ENCODE peak calls at places on chromosomes 5 and 9, in four cellular contexts. K, L, N and P are unnamed samples.
A peak's percentile ranks its signal among the peaks of the same experiment; 100 is the strongest.

GRCh38 chr9:113511047-113511521 is 47.6 kb downstream of the RGS3 start:
- DNase-seq in N (no peak), L (no peak), K (peak; percentile 73), P (no peak)

GRCh38 chr5:23139338-23140171 is 286.4 kb upstream of the CDH12 start:
- DNase-seq in N (no peak), K (peak; percentile 3), L (peak; percentile 3), P (no peak)

GRCh38 chr5:114362977-114363721 is 1.3 kb downstream of the KCNN2 start:
- DNase-seq in K (peak; percentile 17), L (no peak), N (no peak), P (peak; percentile 55)

GRCh38 chr5:147446528-147446927 is 63.3 kb downstream of the DPYSL3 start:
- DNase-seq in K (no peak), L (no peak), N (no peak), P (no peak)

GRCh38 chr9:135520916-135521607 is at the start of gene LCN1:
- DNase-seq in N (no peak), L (no peak), K (no peak), P (peak; percentile 36)

GRCh38 chr9:121609845-121610637 is 41.4 kb upstream of the DAB2IP start:
- DNase-seq in N (no peak), K (no peak), L (peak; percentile 93), P (no peak)

GRCh38 chr9:4339783-4340335 is 40.0 kb upstream of the GLIS3 start:
- DNase-seq in N (peak; percentile 13), K (no peak), L (no peak), P (no peak)

GRCh38 chr5:41369799-41370198 is 140.6 kb downstream of the PLCXD3 start:
- DNase-seq in N (no peak), L (no peak), K (peak; percentile 29), P (no peak)

GRCh38 chr5:180636403-180637075 is 12.9 kb downstream of the FLT4 start:
- DNase-seq in L (no peak), N (no peak), K (no peak), P (no peak)

GRCh38 chr5:73199671-73200070 is 26.7 kb downstream of the TMEM174 start:
- DNase-seq in K (no peak), L (no peak), N (no peak), P (no peak)

GRCh38 chr9:27569406-27569805 is 3.9 kb downstream of the C9orf72 start:
- DNase-seq in L (peak; percentile 86), N (no peak), K (no peak), P (no peak)

GRCh38 chr5:171336486-171337206 is 27.6 kb downstream of the TLX3 start:
- DNase-seq in L (no peak), K (no peak), N (no peak), P (peak; percentile 58)

GRCh38 chr5:81817980-81818379 is 67.1 kb upstream of the SSBP2 start:
- DNase-seq in K (no peak), N (no peak), L (no peak), P (no peak)
- TF ChIP-seq TCF12 in K (no peak), N (no peak), L (no peak), P (no peak)

DNA sequence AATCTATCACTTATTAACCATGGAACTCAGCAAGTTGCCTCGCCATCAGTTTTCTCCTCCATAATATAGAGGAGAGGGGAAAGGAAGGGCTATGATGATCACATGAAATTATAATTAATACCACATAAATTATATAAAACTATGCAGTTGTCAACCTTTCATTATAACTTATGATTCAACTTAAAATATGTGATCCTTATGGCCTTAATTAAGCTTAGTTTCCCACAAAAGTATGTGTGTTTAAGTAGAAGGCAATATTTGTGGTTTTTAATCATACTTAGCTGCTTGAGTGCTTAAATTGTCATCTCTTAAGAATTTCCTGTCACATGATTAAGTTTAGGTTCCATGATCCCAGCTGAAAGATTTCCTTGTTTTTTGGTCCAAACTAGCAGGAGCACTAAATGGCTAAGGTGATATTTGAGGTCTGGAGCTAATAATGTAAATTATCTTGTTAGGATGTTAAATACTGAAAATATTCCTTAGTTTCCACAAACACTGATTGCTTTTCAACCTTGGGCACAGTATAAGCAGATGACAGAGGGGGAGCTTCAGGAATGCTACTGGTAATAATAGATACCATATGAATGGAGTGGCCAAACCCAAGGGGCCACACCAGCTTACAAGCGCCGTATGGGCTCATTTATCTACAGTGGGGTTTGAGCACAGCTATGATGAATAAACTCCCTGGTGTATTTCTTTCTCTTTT is 26.5 kb upstream of the F2R start:
- DNase-seq in L (no peak), N (no peak), K (no peak), P (no peak)
- TF ChIP-seq TCF12 in L (no peak), N (no peak), K (peak; percentile 99), P (no peak)

GRCh38 chr9:93032545-93032944 is 26.0 kb upstream of the SUSD3 start:
- DNase-seq in K (no peak), L (no peak), N (no peak), P (no peak)
- TF ChIP-seq TCF12 in K (no peak), L (no peak), N (no peak), P (no peak)

DNA sequence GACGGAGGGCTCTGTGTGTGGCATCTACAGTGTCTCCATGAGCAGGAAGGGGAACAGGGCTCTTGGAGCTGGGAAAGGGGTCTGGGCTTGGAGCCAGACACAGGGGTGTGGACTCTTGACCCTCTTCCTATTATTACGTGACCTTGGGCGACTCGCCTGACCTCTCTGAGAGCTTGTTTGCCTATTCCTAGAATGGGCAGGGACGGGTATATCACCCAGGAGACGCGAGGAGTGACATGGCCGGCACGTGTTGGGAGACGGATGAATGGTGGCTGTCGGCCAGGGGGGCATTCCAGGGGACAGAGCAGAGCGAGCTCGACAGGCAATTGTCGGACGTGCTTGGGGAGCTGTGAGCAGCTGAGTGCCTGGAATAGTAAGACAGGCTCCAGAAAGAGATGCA is 29.4 kb upstream of the UNC5A start:
- DNase-seq in L (peak; percentile 27), N (no peak), K (no peak), P (no peak)
- TF ChIP-seq TCF12 in L (no peak), N (no peak), K (no peak), P (no peak)